ENCODE peak calls at places on chromosome 17, in nine cellular contexts. One of them, this sample, is unnamed.

GRCh38 chr17:82985436-82985820 is 94.0 kb upstream of the METRNL start:
- DNase-seq in adipocyte: no peak
- DNase-seq in activated naive CD4-positive, alpha-beta T cell treated with anti-CD3 and anti-CD28 coated beads for 36 hours: no peak
- DNase-seq in Daoy: no peak
- DNase-seq in tibial artery: no peak
- DNase-seq in AG09319: no peak
- DNase-seq in amniotic stem cell: no peak
- DNase-seq in fibroblast of pulmonary artery: no peak
- DNase-seq in nucleus accumbens: no peak
- DNase-seq in this sample: no peak

GRCh38 chr17:29722411-29723198 is 99.9 kb upstream of the CORO6 start:
- DNase-seq in amniotic stem cell: no peak
- DNase-seq in adipocyte: peak; percentile 94
- DNase-seq in activated naive CD4-positive, alpha-beta T cell treated with anti-CD3 and anti-CD28 coated beads for 36 hours: peak; percentile 58
- DNase-seq in fibroblast of pulmonary artery: peak; percentile 99
- DNase-seq in tibial artery: no peak
- DNase-seq in Daoy: no peak
- DNase-seq in nucleus accumbens: no peak
- DNase-seq in AG09319: peak; percentile 91
- DNase-seq in this sample: peak; percentile 54

GRCh38 chr17:40558300-40558584 is 7.0 kb downstream of the CCR7 start:
- DNase-seq in amniotic stem cell: no peak
- DNase-seq in activated naive CD4-positive, alpha-beta T cell treated with anti-CD3 and anti-CD28 coated beads for 36 hours: no peak
- DNase-seq in nucleus accumbens: no peak
- DNase-seq in fibroblast of pulmonary artery: no peak
- DNase-seq in adipocyte: no peak
- DNase-seq in Daoy: no peak
- DNase-seq in tibial artery: peak; percentile 39
- DNase-seq in AG09319: no peak
- DNase-seq in this sample: no peak

GRCh38 chr17:34850023-34850422 is 111.2 kb downstream of the CCT6B start:
- DNase-seq in nucleus accumbens: no peak
- DNase-seq in AG09319: no peak
- DNase-seq in activated naive CD4-positive, alpha-beta T cell treated with anti-CD3 and anti-CD28 coated beads for 36 hours: no peak
- DNase-seq in Daoy: no peak
- DNase-seq in amniotic stem cell: no peak
- DNase-seq in fibroblast of pulmonary artery: no peak
- DNase-seq in tibial artery: no peak
- DNase-seq in adipocyte: peak; percentile 14
- DNase-seq in this sample: no peak

GRCh38 chr17:73743802-73744201 is 99.6 kb upstream of the SDK2 start:
- DNase-seq in nucleus accumbens: no peak
- DNase-seq in amniotic stem cell: no peak
- DNase-seq in activated naive CD4-positive, alpha-beta T cell treated with anti-CD3 and anti-CD28 coated beads for 36 hours: no peak
- DNase-seq in AG09319: no peak
- DNase-seq in tibial artery: no peak
- DNase-seq in Daoy: no peak
- DNase-seq in fibroblast of pulmonary artery: no peak
- DNase-seq in adipocyte: no peak
- DNase-seq in this sample: no peak

GRCh38 chr17:36506249-36506826 is 19.9 kb downstream of the ZNHIT3 start:
- DNase-seq in nucleus accumbens: no peak
- DNase-seq in adipocyte: no peak
- DNase-seq in amniotic stem cell: no peak
- DNase-seq in activated naive CD4-positive, alpha-beta T cell treated with anti-CD3 and anti-CD28 coated beads for 36 hours: no peak
- DNase-seq in fibroblast of pulmonary artery: no peak
- DNase-seq in Daoy: no peak
- DNase-seq in tibial artery: no peak
- DNase-seq in AG09319: no peak
- DNase-seq in this sample: no peak

GRCh38 chr17:3029213-3029913 is 34.0 kb downstream of the OR1D5 start:
- DNase-seq in tibial artery: peak; percentile 25
- DNase-seq in amniotic stem cell: no peak
- DNase-seq in nucleus accumbens: no peak
- DNase-seq in activated naive CD4-positive, alpha-beta T cell treated with anti-CD3 and anti-CD28 coated beads for 36 hours: no peak
- DNase-seq in AG09319: no peak
- DNase-seq in fibroblast of pulmonary artery: no peak
- DNase-seq in Daoy: no peak
- DNase-seq in adipocyte: no peak
- DNase-seq in this sample: no peak

GRCh38 chr17:17253445-17253844 is 16.5 kb upstream of the FLCN start:
- DNase-seq in AG09319: no peak
- DNase-seq in amniotic stem cell: no peak
- DNase-seq in activated naive CD4-positive, alpha-beta T cell treated with anti-CD3 and anti-CD28 coated beads for 36 hours: no peak
- DNase-seq in nucleus accumbens: no peak
- DNase-seq in fibroblast of pulmonary artery: no peak
- DNase-seq in adipocyte: no peak
- DNase-seq in tibial artery: no peak
- DNase-seq in Daoy: no peak
- DNase-seq in this sample: no peak

GRCh38 chr17:3759597-3760216 is 36.0 kb downstream of the HASPIN start:
- DNase-seq in AG09319: no peak
- DNase-seq in amniotic stem cell: no peak
- DNase-seq in nucleus accumbens: no peak
- DNase-seq in activated naive CD4-positive, alpha-beta T cell treated with anti-CD3 and anti-CD28 coated beads for 36 hours: no peak
- DNase-seq in tibial artery: no peak
- DNase-seq in adipocyte: no peak
- DNase-seq in fibroblast of pulmonary artery: no peak
- DNase-seq in Daoy: no peak
- DNase-seq in this sample: no peak

GRCh38 chr17:17484451-17484899 is 7.7 kb downstream of the MED9 start:
- DNase-seq in activated naive CD4-positive, alpha-beta T cell treated with anti-CD3 and anti-CD28 coated beads for 36 hours: peak; percentile 79
- DNase-seq in Daoy: no peak
- DNase-seq in adipocyte: no peak
- DNase-seq in tibial artery: no peak
- DNase-seq in fibroblast of pulmonary artery: peak; percentile 21
- DNase-seq in AG09319: no peak
- DNase-seq in nucleus accumbens: peak; percentile 76
- DNase-seq in amniotic stem cell: no peak
- DNase-seq in this sample: no peak

GRCh38 chr17:74369221-74369620 is 1.9 kb downstream of the GPR142 start:
- DNase-seq in adipocyte: no peak
- DNase-seq in AG09319: no peak
- DNase-seq in Daoy: peak; percentile 51
- DNase-seq in activated naive CD4-positive, alpha-beta T cell treated with anti-CD3 and anti-CD28 coated beads for 36 hours: peak; percentile 82
- DNase-seq in tibial artery: no peak
- DNase-seq in amniotic stem cell: no peak
- DNase-seq in fibroblast of pulmonary artery: no peak
- DNase-seq in nucleus accumbens: peak; percentile 18
- DNase-seq in this sample: no peak

GRCh38 chr17:79573196-79573929 is 37.5 kb downstream of the RBFOX3 start:
- DNase-seq in adipocyte: no peak
- DNase-seq in Daoy: peak; percentile 84
- DNase-seq in fibroblast of pulmonary artery: no peak
- DNase-seq in AG09319: no peak
- DNase-seq in activated naive CD4-positive, alpha-beta T cell treated with anti-CD3 and anti-CD28 coated beads for 36 hours: no peak
- DNase-seq in tibial artery: no peak
- DNase-seq in nucleus accumbens: no peak
- DNase-seq in amniotic stem cell: no peak
- DNase-seq in this sample: peak; percentile 65

GRCh38 chr17:50719924-50720805 is 762 bp downstream of the LUC7L3 start:
- DNase-seq in tibial artery: no peak
- DNase-seq in nucleus accumbens: no peak
- DNase-seq in adipocyte: no peak
- DNase-seq in Daoy: no peak
- DNase-seq in AG09319: no peak
- DNase-seq in activated naive CD4-positive, alpha-beta T cell treated with anti-CD3 and anti-CD28 coated beads for 36 hours: no peak
- DNase-seq in fibroblast of pulmonary artery: no peak
- DNase-seq in amniotic stem cell: no peak
- DNase-seq in this sample: no peak

GRCh38 chr17:10183931-10184930 is 14.2 kb downstream of the GAS7 start:
- DNase-seq in adipocyte: no peak
- DNase-seq in activated naive CD4-positive, alpha-beta T cell treated with anti-CD3 and anti-CD28 coated beads for 36 hours: no peak
- DNase-seq in AG09319: no peak
- DNase-seq in amniotic stem cell: no peak
- DNase-seq in Daoy: no peak
- DNase-seq in nucleus accumbens: no peak
- DNase-seq in fibroblast of pulmonary artery: no peak
- DNase-seq in tibial artery: no peak
- DNase-seq in this sample: no peak

GRCh38 chr17:410674-411401 is 58.2 kb upstream of the RPH3AL start:
- DNase-seq in fibroblast of pulmonary artery: peak; percentile 11
- DNase-seq in nucleus accumbens: peak; percentile 42
- DNase-seq in adipocyte: peak; percentile 19
- DNase-seq in tibial artery: no peak
- DNase-seq in activated naive CD4-positive, alpha-beta T cell treated with anti-CD3 and anti-CD28 coated beads for 36 hours: peak; percentile 56
- DNase-seq in Daoy: peak; percentile 45
- DNase-seq in AG09319: no peak
- DNase-seq in amniotic stem cell: no peak
- DNase-seq in this sample: peak; percentile 87

GRCh38 chr17:68445671-68446070 is 11.6 kb downstream of the WIPI1 start:
- DNase-seq in adipocyte: no peak
- DNase-seq in fibroblast of pulmonary artery: no peak
- DNase-seq in amniotic stem cell: no peak
- DNase-seq in AG09319: no peak
- DNase-seq in activated naive CD4-positive, alpha-beta T cell treated with anti-CD3 and anti-CD28 coated beads for 36 hours: no peak
- DNase-seq in tibial artery: peak; percentile 34
- DNase-seq in nucleus accumbens: no peak
- DNase-seq in Daoy: no peak
- DNase-seq in this sample: no peak

GRCh38 chr17:50003916-50004315 is 8.9 kb upstream of the DLX3 start:
- DNase-seq in activated naive CD4-positive, alpha-beta T cell treated with anti-CD3 and anti-CD28 coated beads for 36 hours: no peak
- DNase-seq in adipocyte: no peak
- DNase-seq in fibroblast of pulmonary artery: no peak
- DNase-seq in nucleus accumbens: no peak
- DNase-seq in tibial artery: peak; percentile 28
- DNase-seq in AG09319: no peak
- DNase-seq in Daoy: no peak
- DNase-seq in amniotic stem cell: no peak
- DNase-seq in this sample: no peak

GRCh38 chr17:7238418-7239090 is 703 bp downstream of the PHF23 start:
- DNase-seq in Daoy: no peak
- DNase-seq in tibial artery: no peak
- DNase-seq in fibroblast of pulmonary artery: no peak
- DNase-seq in AG09319: no peak
- DNase-seq in nucleus accumbens: peak; percentile 53
- DNase-seq in activated naive CD4-positive, alpha-beta T cell treated with anti-CD3 and anti-CD28 coated beads for 36 hours: peak; percentile 42
- DNase-seq in adipocyte: peak; percentile 38
- DNase-seq in amniotic stem cell: no peak
- DNase-seq in this sample: no peak

GRCh38 chr17:31452561-31453110 is 61.2 kb downstream of the RAB11FIP4 start:
- DNase-seq in Daoy: no peak
- DNase-seq in activated naive CD4-positive, alpha-beta T cell treated with anti-CD3 and anti-CD28 coated beads for 36 hours: no peak
- DNase-seq in amniotic stem cell: no peak
- DNase-seq in AG09319: no peak
- DNase-seq in nucleus accumbens: no peak
- DNase-seq in tibial artery: no peak
- DNase-seq in adipocyte: no peak
- DNase-seq in fibroblast of pulmonary artery: no peak
- DNase-seq in this sample: no peak

GRCh38 chr17:17810374-17811248 is 26.2 kb downstream of the SREBF1 start:
- DNase-seq in activated naive CD4-positive, alpha-beta T cell treated with anti-CD3 and anti-CD28 coated beads for 36 hours: no peak
- DNase-seq in fibroblast of pulmonary artery: peak; percentile 20
- DNase-seq in amniotic stem cell: no peak
- DNase-seq in tibial artery: no peak
- DNase-seq in nucleus accumbens: peak; percentile 38
- DNase-seq in Daoy: no peak
- DNase-seq in adipocyte: no peak
- DNase-seq in AG09319: no peak
- DNase-seq in this sample: no peak

GRCh38 chr17:62950067-62950466 is 16.0 kb upstream of the TANC2 start:
- DNase-seq in activated naive CD4-positive, alpha-beta T cell treated with anti-CD3 and anti-CD28 coated beads for 36 hours: no peak
- DNase-seq in AG09319: peak; percentile 79
- DNase-seq in amniotic stem cell: no peak
- DNase-seq in tibial artery: no peak
- DNase-seq in adipocyte: peak; percentile 87
- DNase-seq in Daoy: peak; percentile 71
- DNase-seq in nucleus accumbens: no peak
- DNase-seq in fibroblast of pulmonary artery: peak; percentile 93
- DNase-seq in this sample: no peak

GRCh38 chr17:30218689-30219266 is 16.7 kb downstream of the SLC6A4 start:
- DNase-seq in adipocyte: no peak
- DNase-seq in nucleus accumbens: no peak
- DNase-seq in activated naive CD4-positive, alpha-beta T cell treated with anti-CD3 and anti-CD28 coated beads for 36 hours: no peak
- DNase-seq in amniotic stem cell: no peak
- DNase-seq in tibial artery: no peak
- DNase-seq in Daoy: no peak
- DNase-seq in fibroblast of pulmonary artery: no peak
- DNase-seq in AG09319: no peak
- DNase-seq in this sample: no peak

GRCh38 chr17:6473128-6473767 is 29.0 kb downstream of the PIMREG start:
- DNase-seq in fibroblast of pulmonary artery: peak; percentile 82
- DNase-seq in AG09319: peak; percentile 22
- DNase-seq in activated naive CD4-positive, alpha-beta T cell treated with anti-CD3 and anti-CD28 coated beads for 36 hours: peak; percentile 81
- DNase-seq in adipocyte: peak; percentile 84
- DNase-seq in tibial artery: peak; percentile 77
- DNase-seq in nucleus accumbens: peak; percentile 71
- DNase-seq in Daoy: peak; percentile 77
- DNase-seq in amniotic stem cell: peak; percentile 5
- DNase-seq in this sample: peak; percentile 77

GRCh38 chr17:63474174-63474913 is 2.5 kb upstream of the ACE start:
- DNase-seq in nucleus accumbens: no peak
- DNase-seq in adipocyte: no peak
- DNase-seq in activated naive CD4-positive, alpha-beta T cell treated with anti-CD3 and anti-CD28 coated beads for 36 hours: no peak
- DNase-seq in amniotic stem cell: no peak
- DNase-seq in Daoy: peak; percentile 36
- DNase-seq in tibial artery: no peak
- DNase-seq in fibroblast of pulmonary artery: peak; percentile 52
- DNase-seq in AG09319: no peak
- DNase-seq in this sample: no peak

GRCh38 chr17:75695141-75695829 is 26.0 kb upstream of the ITGB4 start:
- DNase-seq in nucleus accumbens: no peak
- DNase-seq in Daoy: no peak
- DNase-seq in activated naive CD4-positive, alpha-beta T cell treated with anti-CD3 and anti-CD28 coated beads for 36 hours: no peak
- DNase-seq in tibial artery: no peak
- DNase-seq in adipocyte: peak; percentile 29
- DNase-seq in fibroblast of pulmonary artery: no peak
- DNase-seq in AG09319: no peak
- DNase-seq in amniotic stem cell: no peak
- DNase-seq in this sample: no peak

GRCh38 chr17:58215685-58216084 is 3.4 kb downstream of the MKS1 start:
- DNase-seq in adipocyte: no peak
- DNase-seq in nucleus accumbens: no peak
- DNase-seq in fibroblast of pulmonary artery: no peak
- DNase-seq in activated naive CD4-positive, alpha-beta T cell treated with anti-CD3 and anti-CD28 coated beads for 36 hours: no peak
- DNase-seq in Daoy: no peak
- DNase-seq in amniotic stem cell: no peak
- DNase-seq in tibial artery: no peak
- DNase-seq in AG09319: no peak
- DNase-seq in this sample: no peak

GRCh38 chr17:71260366-71260765 is 860.5 kb upstream of the SOX9 start:
- DNase-seq in Daoy: no peak
- DNase-seq in adipocyte: no peak
- DNase-seq in tibial artery: no peak
- DNase-seq in activated naive CD4-positive, alpha-beta T cell treated with anti-CD3 and anti-CD28 coated beads for 36 hours: no peak
- DNase-seq in amniotic stem cell: no peak
- DNase-seq in nucleus accumbens: no peak
- DNase-seq in fibroblast of pulmonary artery: no peak
- DNase-seq in AG09319: no peak
- DNase-seq in this sample: no peak

GRCh38 chr17:65401581-65401980 is 159.9 kb downstream of the AXIN2 start:
- DNase-seq in Daoy: no peak
- DNase-seq in nucleus accumbens: no peak
- DNase-seq in adipocyte: no peak
- DNase-seq in fibroblast of pulmonary artery: no peak
- DNase-seq in activated naive CD4-positive, alpha-beta T cell treated with anti-CD3 and anti-CD28 coated beads for 36 hours: no peak
- DNase-seq in tibial artery: no peak
- DNase-seq in amniotic stem cell: no peak
- DNase-seq in AG09319: no peak
- DNase-seq in this sample: no peak

GRCh38 chr17:12727076-12727750 is 61.5 kb downstream of the MYOCD start:
- DNase-seq in nucleus accumbens: no peak
- DNase-seq in fibroblast of pulmonary artery: peak; percentile 31
- DNase-seq in tibial artery: no peak
- DNase-seq in Daoy: peak; percentile 73
- DNase-seq in activated naive CD4-positive, alpha-beta T cell treated with anti-CD3 and anti-CD28 coated beads for 36 hours: no peak
- DNase-seq in amniotic stem cell: no peak
- DNase-seq in adipocyte: peak; percentile 73
- DNase-seq in AG09319: peak; percentile 44
- DNase-seq in this sample: no peak

GRCh38 chr17:40936437-40936971 is 942 bp downstream of the KRT23 start:
- DNase-seq in activated naive CD4-positive, alpha-beta T cell treated with anti-CD3 and anti-CD28 coated beads for 36 hours: no peak
- DNase-seq in AG09319: no peak
- DNase-seq in Daoy: no peak
- DNase-seq in adipocyte: no peak
- DNase-seq in tibial artery: no peak
- DNase-seq in amniotic stem cell: no peak
- DNase-seq in nucleus accumbens: no peak
- DNase-seq in fibroblast of pulmonary artery: no peak
- DNase-seq in this sample: no peak

GRCh38 chr17:36812762-36813161 is 124.5 kb upstream of the LHX1 start:
- DNase-seq in adipocyte: no peak
- DNase-seq in AG09319: no peak
- DNase-seq in Daoy: peak; percentile 53
- DNase-seq in amniotic stem cell: no peak
- DNase-seq in nucleus accumbens: no peak
- DNase-seq in fibroblast of pulmonary artery: no peak
- DNase-seq in tibial artery: no peak
- DNase-seq in activated naive CD4-positive, alpha-beta T cell treated with anti-CD3 and anti-CD28 coated beads for 36 hours: no peak
- DNase-seq in this sample: no peak